ENCODE peak calls at places on chromosomes 3 and 15, in five cellular contexts. W, L, V, C and J are unnamed samples.

GRCh38 chr15:66496951-66497501 is 536 bp downstream of the SNAPC5 start:
- DNase-seq in W (no peak), L (no peak), V (no peak), C (no peak), J (no peak)

GRCh38 chr3:39435006-39435748 is 28.7 kb downstream of the RPSA start:
- DNase-seq in W (no peak), L (peak), V (no peak), C (no peak), J (no peak)

GRCh38 chr3:122969585-122970453 is 57.7 kb downstream of the SEMA5B start:
- DNase-seq in W (no peak), L (no peak), V (no peak), C (no peak), J (no peak)

GRCh38 chr3:40427045-40427669 is 30.0 kb upstream of the RPL14 start:
- DNase-seq in W (no peak), L (no peak), V (no peak), C (no peak), J (no peak)

GRCh38 chr3:50567011-50567385 is 549 bp downstream of the C3orf18 start:
- DNase-seq in W (no peak), L (no peak), V (no peak), C (no peak), J (no peak)

GRCh38 chr15:38782156-38782555 is 217.5 kb upstream of the RASGRP1 start:
- DNase-seq in W (no peak), L (no peak), V (no peak), C (no peak), J (no peak)

GRCh38 chr3:151178208-151178845 is 24.7 kb downstream of the GPR171 start:
- DNase-seq in W (no peak), L (no peak), V (no peak), C (peak), J (no peak)

GRCh38 chr3:190606596-190606995 is 92.7 kb downstream of the IL1RAP start:
- DNase-seq in W (no peak), L (no peak), V (no peak), C (no peak), J (no peak)

GRCh38 chr3:27194494-27194893 is 174.7 kb downstream of the NEK10 start:
- DNase-seq in W (no peak), L (no peak), V (no peak), C (no peak), J (no peak)

GRCh38 chr3:156489462-156489911 is 65.4 kb downstream of the SSR3 start:
- DNase-seq in W (no peak), L (no peak), V (no peak), C (no peak), J (peak)

GRCh38 chr3:11221818-11222217 is 50.4 kb upstream of the ATG7 start:
- DNase-seq in W (no peak), L (no peak), V (no peak), C (no peak), J (no peak)

GRCh38 chr15:58165661-58166060 is 27.5 kb downstream of the AQP9 start:
- DNase-seq in W (peak), L (peak), V (no peak), C (no peak), J (no peak)

GRCh38 chr3:186841637-186842036 is 873 bp upstream of the ADIPOQ start:
- DNase-seq in W (no peak), L (no peak), V (no peak), C (no peak), J (no peak)

GRCh38 chr3:106004137-106004600 is 135.4 kb upstream of the CBLB start:
- DNase-seq in W (no peak), L (no peak), V (no peak), C (no peak), J (peak)

GRCh38 chr3:17039579-17039978 is 154.8 kb downstream of the PLCL2 start:
- DNase-seq in W (no peak), L (no peak), V (no peak), C (no peak), J (peak)

GRCh38 chr3:139718415-139718814 is 40.6 kb upstream of the NMNAT3 start:
- DNase-seq in W (peak), L (no peak), V (no peak), C (peak), J (no peak)

GRCh38 chr3:22089284-22089683 is 338.3 kb upstream of the ZNF385D start:
- DNase-seq in W (no peak), L (peak), V (no peak), C (peak), J (no peak)

GRCh38 chr15:81016253-81017068 is 15.7 kb downstream of the TLNRD1 start:
- DNase-seq in W (no peak), L (no peak), V (no peak), C (no peak), J (no peak)

GRCh38 chr3:180698760-180699270 is 19.5 kb upstream of the CCDC39 start:
- DNase-seq in W (no peak), L (peak), V (no peak), C (no peak), J (no peak)

GRCh38 chr3:156818890-156819289 is 7.3 kb upstream of the LEKR1 start:
- DNase-seq in W (no peak), L (no peak), V (no peak), C (no peak), J (peak)

GRCh38 chr15:101482526-101483371 is 6.8 kb downstream of the PCSK6 start:
- DNase-seq in W (peak), L (no peak), V (no peak), C (no peak), J (no peak)

GRCh38 chr3:114660124-114660523 is 366.3 kb downstream of the TIGIT start:
- DNase-seq in W (peak), L (no peak), V (no peak), C (no peak), J (peak)

GRCh38 chr3:172659246-172660002 is 51.4 kb downstream of the NCEH1 start:
- DNase-seq in W (no peak), L (no peak), V (no peak), C (no peak), J (no peak)

GRCh38 chr3:42865256-42865655 is 10.4 kb downstream of the CYP8B1 start:
- DNase-seq in W (no peak), L (no peak), V (no peak), C (no peak), J (no peak)

GRCh38 chr15:52257734-52258062 is 37.9 kb downstream of the MYO5C start:
- DNase-seq in W (no peak), L (peak), V (no peak), C (peak), J (no peak)

GRCh38 chr15:32717290-32718081 is at the start of gene GREM1:
- DNase-seq in W (no peak), L (no peak), V (no peak), C (no peak), J (no peak)

GRCh38 chr15:48681274-48681840 is 35.8 kb upstream of the FBN1 start:
- DNase-seq in W (no peak), L (no peak), V (no peak), C (no peak), J (no peak)

GRCh38 chr3:193014961-193015360 is 97.3 kb upstream of the MB21D2 start:
- DNase-seq in W (no peak), L (no peak), V (no peak), C (no peak), J (no peak)

GRCh38 chr3:115512565-115513410 is 110.5 kb upstream of the GAP43 start:
- DNase-seq in W (peak), L (peak), V (peak), C (peak), J (no peak)

GRCh38 chr3:114866430-114866829 is 280.7 kb downstream of the ZBTB20 start:
- DNase-seq in W (no peak), L (no peak), V (no peak), C (no peak), J (no peak)

GRCh38 chr3:70873686-70874085 is 561.2 kb upstream of the MDFIC2 start:
- DNase-seq in W (no peak), L (no peak), V (no peak), C (no peak), J (no peak)

GRCh38 chr15:64456634-64457108 is 3.7 kb upstream of the ZNF609 start:
- DNase-seq in W (no peak), L (no peak), V (no peak), C (no peak), J (no peak)

GRCh38 chr3:27658741-27659140 is 63.4 kb downstream of the EOMES start:
- DNase-seq in W (no peak), L (no peak), V (no peak), C (no peak), J (no peak)

GRCh38 chr3:128617270-128617556 is 33.4 kb downstream of the RPN1 start:
- DNase-seq in W (no peak), L (no peak), V (no peak), C (no peak), J (no peak)